ENCODE peak calls at places on chromosomes 13 and 19, in nine cellular contexts. W is T-helper 9 cell; V is SK-MEL-5; I is epithelial cell of esophagus; T is germinal center; X is stimulated activated CD4-positive, alpha-beta T cell treated with anti-CD3 and anti-CD28 coated beads, Interleukin-15, amount 100 ng/mL, for 1 hour; S is stimulated activated CD8-positive, alpha-beta memory T cell treated with anti-CD3 and anti-CD28 coated beads, Interleukin-15, amount 100 ng/mL, for 24 hours; U is nephron progenitor cell; C is posterior vena cava. H is an unnamed sample.

GRCh38 chr13:97226788-97227627 is 4.9 kb downstream of the MBNL2 start:
- DNase-seq in W (peak; percentile 30), V (no peak), I (no peak), T (no peak), X (no peak), S (no peak), U (no peak), C (no peak), H (no peak)

GRCh38 chr19:29492761-29493160 is 33.0 kb upstream of the VSTM2B start:
- DNase-seq in W (no peak), V (peak; percentile 40), I (no peak), T (no peak), X (no peak), S (no peak), U (no peak), C (peak; percentile 19), H (no peak)

GRCh38 chr19:55312621-55313117 is 12.5 kb downstream of the TMEM150B start:
- DNase-seq in W (no peak), V (no peak), I (no peak), T (no peak), X (no peak), S (no peak), U (no peak), C (no peak), H (no peak)

GRCh38 chr13:110399801-110400200 is 92.7 kb downstream of the COL4A2 start:
- DNase-seq in W (no peak), V (no peak), I (no peak), T (no peak), X (no peak), S (no peak), U (no peak), C (no peak), H (no peak)

GRCh38 chr13:43153436-43154082 is 130.2 kb downstream of the DNAJC15 start:
- DNase-seq in W (no peak), V (peak; percentile 73), I (peak; percentile 83), T (no peak), X (no peak), S (no peak), U (no peak), C (no peak), H (no peak)

GRCh38 chr19:4108767-4109625 is 14.9 kb downstream of the MAP2K2 start:
- DNase-seq in W (peak; percentile 58), V (no peak), I (no peak), T (peak; percentile 72), X (no peak), S (peak; percentile 37), U (no peak), C (peak; percentile 80), H (no peak)

GRCh38 chr19:45766919-45767346 is 2.1 kb downstream of the SIX5 start:
- DNase-seq in W (no peak), V (no peak), I (peak; percentile 22), T (no peak), X (no peak), S (no peak), U (peak; percentile 42), C (peak; percentile 88), H (no peak)

GRCh38 chr13:83223546-83223945 is 658.7 kb downstream of the SLITRK1 start:
- DNase-seq in W (no peak), V (no peak), I (no peak), T (no peak), X (no peak), S (no peak), U (no peak), C (no peak), H (no peak)

GRCh38 chr13:31870511-31870910 is 131.2 kb downstream of the RXFP2 start:
- DNase-seq in W (no peak), V (peak; percentile 71), I (no peak), T (no peak), X (no peak), S (no peak), U (no peak), C (no peak), H (no peak)

GRCh38 chr13:112114391-112114790 is 47.4 kb downstream of the SOX1 start:
- DNase-seq in W (no peak), V (no peak), I (no peak), T (no peak), X (no peak), S (no peak), U (no peak), C (no peak), H (no peak)

GRCh38 chr13:45162821-45163220 is 38.0 kb downstream of the KCTD4 start:
- DNase-seq in W (no peak), V (no peak), I (peak; percentile 88), T (no peak), X (no peak), S (no peak), U (no peak), C (no peak), H (no peak)